ENCODE peak calls at places on chromosome 10, in seven cellular contexts. One of them, this sample, is unnamed.

GRCh38 chr10:43304687-43305333 is 37.9 kb upstream of the RASGEF1A start:
- DNase-seq in HepG2: no peak
- DNase-seq in HCT116: no peak
- DNase-seq in prostate gland: peak
- DNase-seq in spleen: peak
- DNase-seq in suprapubic skin: peak
- DNase-seq in K562: peak
- DNase-seq in this sample: peak

GRCh38 chr10:74932648-74933047 is 106.2 kb downstream of the KAT6B start:
- DNase-seq in prostate gland: no peak
- DNase-seq in HepG2: no peak
- DNase-seq in HCT116: no peak
- DNase-seq in suprapubic skin: no peak
- DNase-seq in spleen: no peak
- DNase-seq in K562: no peak
- DNase-seq in this sample: peak

GRCh38 chr10:45586028-45586824 is 86.3 kb downstream of the ZFAND4 start:
- DNase-seq in prostate gland: no peak
- DNase-seq in suprapubic skin: no peak
- DNase-seq in K562: no peak
- DNase-seq in HepG2: no peak
- DNase-seq in spleen: no peak
- DNase-seq in HCT116: no peak
- DNase-seq in this sample: no peak

GRCh38 chr10:131830446-131831130 is 70.2 kb upstream of the PPP2R2D start:
- DNase-seq in HepG2: no peak
- DNase-seq in HCT116: no peak
- DNase-seq in prostate gland: no peak
- DNase-seq in spleen: peak
- DNase-seq in suprapubic skin: peak
- DNase-seq in K562: no peak
- DNase-seq in this sample: no peak

GRCh38 chr10:121516483-121516882 is 81.8 kb downstream of the FGFR2 start:
- DNase-seq in K562: no peak
- DNase-seq in spleen: no peak
- DNase-seq in suprapubic skin: no peak
- DNase-seq in HCT116: no peak
- DNase-seq in prostate gland: no peak
- DNase-seq in HepG2: no peak
- DNase-seq in this sample: no peak

GRCh38 chr10:122407375-122408125 is 33.0 kb downstream of the PLEKHA1 start:
- DNase-seq in prostate gland: no peak
- DNase-seq in K562: no peak
- DNase-seq in HCT116: no peak
- DNase-seq in suprapubic skin: no peak
- DNase-seq in HepG2: no peak
- DNase-seq in spleen: no peak
- DNase-seq in this sample: no peak

GRCh38 chr10:79183468-79183865 is 114.7 kb downstream of the ZMIZ1 start:
- DNase-seq in HepG2: no peak
- DNase-seq in prostate gland: no peak
- DNase-seq in suprapubic skin: no peak
- DNase-seq in HCT116: no peak
- DNase-seq in spleen: no peak
- DNase-seq in K562: no peak
- DNase-seq in this sample: no peak

GRCh38 chr10:67864560-67865371 is 19.7 kb upstream of the SIRT1 start:
- DNase-seq in K562: no peak
- DNase-seq in suprapubic skin: no peak
- DNase-seq in HepG2: no peak
- DNase-seq in prostate gland: no peak
- DNase-seq in HCT116: no peak
- DNase-seq in spleen: no peak
- DNase-seq in this sample: no peak

GRCh38 chr10:128489324-128490247 is 363.4 kb upstream of the MKI67 start:
- DNase-seq in HepG2: no peak
- DNase-seq in K562: no peak
- DNase-seq in prostate gland: no peak
- DNase-seq in suprapubic skin: no peak
- DNase-seq in HCT116: no peak
- DNase-seq in spleen: no peak
- DNase-seq in this sample: no peak

GRCh38 chr10:114526497-114527238 is 122.4 kb upstream of the AFAP1L2 start:
- DNase-seq in suprapubic skin: peak
- DNase-seq in K562: no peak
- DNase-seq in HCT116: peak
- DNase-seq in HepG2: peak
- DNase-seq in spleen: peak
- DNase-seq in prostate gland: peak
- DNase-seq in this sample: peak
- TF ChIP-seq POLR2A in suprapubic skin: no peak
- TF ChIP-seq POLR2A in K562: no peak
- TF ChIP-seq POLR2A in HCT116: peak
- TF ChIP-seq POLR2A in HepG2: peak
- TF ChIP-seq POLR2A in spleen: no peak
- TF ChIP-seq POLR2A in prostate gland: peak
- TF ChIP-seq POLR2A in this sample: peak

DNA sequence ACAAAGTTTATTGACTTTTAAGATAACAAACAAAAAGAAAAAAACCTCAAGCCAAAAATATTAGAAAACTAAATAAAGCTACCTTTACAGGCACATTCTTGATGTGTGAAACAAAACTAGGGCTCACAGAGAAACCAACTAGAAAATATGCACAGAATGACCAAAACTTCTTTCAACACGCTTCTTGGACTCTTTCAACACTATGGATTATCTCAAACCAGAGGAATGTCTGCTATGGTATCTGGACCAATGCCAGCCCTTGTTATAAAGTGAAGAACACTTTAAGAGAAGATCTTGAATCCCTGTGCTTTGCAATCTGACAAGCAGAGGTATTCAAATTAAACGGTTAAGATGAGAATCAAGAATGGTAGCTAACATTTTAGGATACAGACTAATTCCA is 76.6 kb downstream of the DNAJC1 start:
- DNase-seq in suprapubic skin: no peak
- DNase-seq in spleen: no peak
- DNase-seq in HepG2: peak
- DNase-seq in prostate gland: no peak
- DNase-seq in K562: peak
- DNase-seq in HCT116: no peak
- DNase-seq in this sample: no peak
- TF ChIP-seq POLR2AphosphoS5 in suprapubic skin: no peak
- TF ChIP-seq POLR2AphosphoS5 in spleen: no peak
- TF ChIP-seq POLR2AphosphoS5 in HepG2: no peak
- TF ChIP-seq POLR2AphosphoS5 in prostate gland: no peak
- TF ChIP-seq POLR2AphosphoS5 in K562: no peak
- TF ChIP-seq POLR2AphosphoS5 in HCT116: no peak
- TF ChIP-seq POLR2AphosphoS5 in this sample: no peak

GRCh38 chr10:47207280-47207613 is 92.8 kb upstream of the GDF10 start:
- DNase-seq in suprapubic skin: no peak
- DNase-seq in K562: no peak
- DNase-seq in HCT116: no peak
- DNase-seq in prostate gland: no peak
- DNase-seq in spleen: no peak
- DNase-seq in HepG2: peak
- DNase-seq in this sample: peak
- H3K4me3 ChIP-seq in suprapubic skin: no peak
- H3K4me3 ChIP-seq in K562: no peak
- H3K4me3 ChIP-seq in HCT116: no peak
- H3K4me3 ChIP-seq in prostate gland: no peak
- H3K4me3 ChIP-seq in spleen: no peak
- H3K4me3 ChIP-seq in HepG2: no peak
- H3K4me3 ChIP-seq in this sample: no peak

DNA sequence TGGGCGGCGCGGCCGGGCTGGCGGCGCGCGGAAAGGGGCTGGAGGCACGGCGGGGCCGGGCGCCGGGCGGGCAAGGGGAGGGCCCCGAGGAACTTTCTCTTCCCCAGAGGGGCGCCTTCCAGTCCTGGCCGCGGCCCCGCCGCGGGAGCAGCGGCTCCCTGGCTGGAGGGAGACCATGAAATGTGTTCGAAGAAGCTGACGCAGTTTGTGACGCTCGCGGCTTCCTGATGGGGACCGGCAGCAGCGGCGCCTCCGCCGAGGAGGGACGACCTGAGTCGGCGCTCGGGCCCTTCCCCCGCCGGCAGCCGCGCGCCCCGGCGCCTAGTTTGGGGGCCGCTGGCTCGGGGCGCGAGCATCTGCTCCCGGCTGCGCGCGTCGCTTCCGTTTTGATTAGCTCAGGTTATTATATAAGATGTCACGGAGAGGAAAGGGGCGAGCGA is 57.2 kb upstream of the PCGF5 start:
- DNase-seq in spleen: peak
- DNase-seq in HCT116: peak
- DNase-seq in HepG2: peak
- DNase-seq in suprapubic skin: no peak
- DNase-seq in prostate gland: peak
- DNase-seq in K562: peak
- DNase-seq in this sample: peak
- TF ChIP-seq POLR2A in spleen: no peak
- TF ChIP-seq POLR2A in HCT116: no peak
- TF ChIP-seq POLR2A in HepG2: peak
- TF ChIP-seq POLR2A in suprapubic skin: no peak
- TF ChIP-seq POLR2A in prostate gland: no peak
- TF ChIP-seq POLR2A in K562: no peak
- TF ChIP-seq POLR2A in this sample: no peak

This sample was measured in upper lobe of left lung.